ENCODE peak calls at places on chromosomes 6 and 20, in five cellular contexts. O, N, F, W and T are unnamed samples.

GRCh38 chr6:142845624-142846458 is 99.1 kb downstream of the HIVEP2 start:
- DNase-seq in O (peak), N (peak), F (no peak), W (peak), T (peak)

GRCh38 chr6:38193051-38193450 is 373.5 kb downstream of the ZFAND3 start:
- DNase-seq in O (no peak), N (no peak), F (no peak), W (no peak), T (no peak)

GRCh38 chr20:21498646-21499045 is 15.2 kb downstream of the NKX2-2 start:
- DNase-seq in O (no peak), N (no peak), F (no peak), W (no peak), T (no peak)

GRCh38 chr20:43868091-43868490 is 46.6 kb upstream of the TOX2 start:
- DNase-seq in O (no peak), N (no peak), F (no peak), W (no peak), T (no peak)

GRCh38 chr6:63272397-63272796 is 47.4 kb downstream of the LGSN start:
- DNase-seq in O (no peak), N (no peak), F (peak), W (peak), T (peak)

GRCh38 chr6:19303381-19303780 is 533.8 kb upstream of the ID4 start:
- DNase-seq in O (peak), N (no peak), F (no peak), W (no peak), T (no peak)

GRCh38 chr20:23602261-23602660 is 3.5 kb downstream of the CST9 start:
- DNase-seq in O (no peak), N (no peak), F (no peak), W (no peak), T (no peak)

GRCh38 chr6:6379573-6379972 is 59.1 kb upstream of the F13A1 start:
- DNase-seq in O (peak), N (no peak), F (no peak), W (no peak), T (no peak)

GRCh38 chr6:33117826-33118277 is 42.1 kb downstream of the HLA-DPB1 start:
- DNase-seq in O (no peak), N (no peak), F (no peak), W (peak), T (no peak)

GRCh38 chr20:6580486-6580885 is 187.0 kb upstream of the BMP2 start:
- DNase-seq in O (no peak), N (no peak), F (no peak), W (no peak), T (no peak)

GRCh38 chr6:5498579-5498899 is 237.2 kb downstream of the FARS2 start:
- DNase-seq in O (no peak), N (no peak), F (no peak), W (no peak), T (no peak)

GRCh38 chr20:55239269-55239668 is 763.9 kb downstream of the DOK5 start:
- DNase-seq in O (no peak), N (no peak), F (no peak), W (no peak), T (no peak)

GRCh38 chr6:37218501-37218900 is 39.1 kb upstream of the TBC1D22B start:
- DNase-seq in O (no peak), N (no peak), F (no peak), W (no peak), T (no peak)

GRCh38 chr20:44734938-44735337 is 10.7 kb upstream of the KCNK15 start:
- DNase-seq in O (peak), N (peak), F (no peak), W (peak), T (no peak)

GRCh38 chr6:158784505-158784904 is 34.7 kb downstream of the EZR start:
- DNase-seq in O (peak), N (peak), F (no peak), W (no peak), T (no peak)

GRCh38 chr20:3923818-3924217 is 34.6 kb downstream of the PANK2 start:
- DNase-seq in O (peak), N (no peak), F (no peak), W (no peak), T (no peak)

GRCh38 chr20:25643735-25644134 is 19.9 kb upstream of the NANP start:
- DNase-seq in O (no peak), N (no peak), F (no peak), W (no peak), T (no peak)

GRCh38 chr6:44102527-44102926 is 24.7 kb downstream of the MRPL14 start:
- DNase-seq in O (no peak), N (no peak), F (no peak), W (no peak), T (no peak)

GRCh38 chr6:44043036-44043478 is 84.2 kb downstream of the MRPL14 start:
- DNase-seq in O (no peak), N (peak), F (no peak), W (no peak), T (no peak)

GRCh38 chr20:42063176-42063575 is 445.0 kb upstream of the CHD6 start:
- DNase-seq in O (no peak), N (no peak), F (no peak), W (no peak), T (no peak)

GRCh38 chr20:17648782-17649730 is 33.0 kb downstream of the RRBP1 start:
- DNase-seq in O (no peak), N (peak), F (no peak), W (peak), T (no peak)

GRCh38 chr6:21918666-21919065 is 325.1 kb downstream of the SOX4 start:
- DNase-seq in O (no peak), N (no peak), F (no peak), W (no peak), T (no peak)

GRCh38 chr6:147837540-147837939 is 329.1 kb downstream of the SAMD5 start:
- DNase-seq in O (peak), N (no peak), F (no peak), W (no peak), T (no peak)

GRCh38 chr20:43579861-43580793 is 10.6 kb upstream of the IFT52 start:
- DNase-seq in O (no peak), N (no peak), F (no peak), W (no peak), T (no peak)

GRCh38 chr20:23856736-23857135 is 22.8 kb downstream of the CST5 start:
- DNase-seq in O (no peak), N (peak), F (no peak), W (no peak), T (no peak)

GRCh38 chr20:19692685-19693119 is 65.4 kb upstream of the RIN2 start:
- DNase-seq in O (peak), N (peak), F (no peak), W (peak), T (peak)

GRCh38 chr6:169972736-169973135 is 221.3 kb downstream of the ERMARD start:
- DNase-seq in O (no peak), N (no peak), F (no peak), W (no peak), T (no peak)

GRCh38 chr20:62880935-62881661 is 19.5 kb upstream of the TCFL5 start:
- DNase-seq in O (no peak), N (no peak), F (no peak), W (no peak), T (no peak)

GRCh38 chr20:5041433-5041832 is 40.1 kb upstream of the SLC23A2 start:
- DNase-seq in O (peak), N (no peak), F (peak), W (peak), T (no peak)

GRCh38 chr6:7545509-7546369 is 4.3 kb downstream of the DSP start:
- DNase-seq in O (peak), N (no peak), F (no peak), W (no peak), T (no peak)

GRCh38 chr6:161961046-161961445 is 687.2 kb upstream of the AGPAT4 start:
- DNase-seq in O (no peak), N (no peak), F (no peak), W (no peak), T (no peak)

GRCh38 chr20:38307371-38308046 is 3.6 kb downstream of the BPI start:
- DNase-seq in O (peak), N (no peak), F (no peak), W (no peak), T (no peak)

GRCh38 chr20:62880147-62880934 is 18.7 kb upstream of the TCFL5 start:
- DNase-seq in O (no peak), N (no peak), F (no peak), W (no peak), T (no peak)

GRCh38 chr20:30167540-30167939 is 1089.9 kb upstream of the DEFB115 start:
- DNase-seq in O (no peak), N (no peak), F (no peak), W (no peak), T (no peak)

GRCh38 chr6:95519228-95520037 is 57.9 kb upstream of the MANEA start:
- DNase-seq in O (no peak), N (peak), F (no peak), W (no peak), T (no peak)

GRCh38 chr6:139271056-139271455 is 20.7 kb downstream of the TXLNB start:
- DNase-seq in O (peak), N (no peak), F (no peak), W (no peak), T (no peak)

GRCh38 chr6:139265512-139266190 is 26.1 kb downstream of the TXLNB start:
- DNase-seq in O (no peak), N (no peak), F (no peak), W (no peak), T (no peak)

DNA sequence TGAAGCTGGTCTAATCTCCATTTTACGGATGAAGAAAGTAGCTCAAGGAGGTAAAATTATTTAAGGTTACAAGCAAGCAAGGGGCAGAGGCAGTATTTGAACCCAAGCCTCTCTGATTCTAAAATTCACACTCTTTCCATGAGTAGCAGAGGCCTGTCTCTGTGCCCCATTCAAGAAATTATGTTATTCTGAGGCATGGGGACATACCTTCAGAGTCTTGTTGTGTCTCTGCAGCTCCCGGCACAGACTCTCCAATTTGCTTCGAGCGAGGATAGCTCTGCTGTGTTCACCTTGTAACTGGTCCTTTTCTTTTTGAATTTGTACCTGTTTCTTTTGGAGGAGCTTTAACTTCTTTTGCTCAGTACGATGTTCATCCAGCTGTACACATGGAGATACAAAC is 21.5 kb downstream of the TXLNB start:
- DNase-seq in O (no peak), N (no peak), F (no peak), W (no peak), T (no peak)
- TF ChIP-seq EZH2 in O (no peak), N (no peak), F (no peak), W (no peak), T (no peak)

DNA sequence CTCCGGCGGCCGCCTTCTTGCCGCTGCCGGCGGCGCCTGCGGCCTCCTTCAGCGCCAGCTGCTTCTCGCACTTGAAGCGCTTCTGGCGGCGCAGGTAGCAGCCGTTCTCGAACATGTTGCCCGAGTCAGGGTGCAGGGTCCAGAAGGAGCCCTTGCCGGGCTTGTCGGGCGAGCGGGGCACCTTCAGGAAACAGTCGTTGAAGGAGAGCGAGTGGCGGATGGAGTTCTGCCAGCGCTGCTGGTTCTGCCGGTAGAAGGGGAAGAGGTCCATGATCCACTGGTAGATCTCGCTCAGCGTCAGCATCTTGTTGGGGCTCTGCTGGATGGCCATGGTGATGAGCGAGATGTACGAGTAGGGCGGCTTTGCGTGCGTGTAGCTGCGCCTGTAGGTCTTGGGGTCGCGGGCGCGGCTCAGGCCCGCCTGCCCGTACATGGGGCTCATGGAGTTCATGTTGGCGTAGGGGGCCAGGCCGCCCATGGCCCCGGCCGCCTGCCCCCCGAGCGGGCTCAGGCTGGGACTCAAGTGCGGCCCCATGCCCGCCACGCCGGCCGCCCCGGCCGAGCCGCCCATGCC is 1.9 kb downstream of the FOXA2 start:
- DNase-seq in O (no peak), N (no peak), F (no peak), W (peak), T (no peak)
- TF ChIP-seq EZH2 in O (no peak), N (no peak), F (no peak), W (peak), T (no peak)

GRCh38 chr20:35225319-35226125 is 968 bp upstream of the MMP24 start:
- DNase-seq in O (no peak), N (no peak), F (no peak), W (peak), T (no peak)

GRCh38 chr20:35223941-35224340 is 2.5 kb upstream of the MMP24 start:
- DNase-seq in O (no peak), N (no peak), F (no peak), W (no peak), T (no peak)

GRCh38 chr20:35224536-35224935 is 2.0 kb upstream of the MMP24 start:
- DNase-seq in O (no peak), N (no peak), F (no peak), W (no peak), T (no peak)

GRCh38 chr20:35226775-35227681 is 538 bp downstream of the MMP24 start:
- DNase-seq in O (peak), N (peak), F (no peak), W (peak), T (no peak)

GRCh38 chr20:35226126-35226774 is at the start of gene MMP24:
- DNase-seq in O (no peak), N (no peak), F (no peak), W (peak), T (no peak)
- TF ChIP-seq EZH2 in O (no peak), N (peak), F (no peak), W (no peak), T (no peak)

DNA sequence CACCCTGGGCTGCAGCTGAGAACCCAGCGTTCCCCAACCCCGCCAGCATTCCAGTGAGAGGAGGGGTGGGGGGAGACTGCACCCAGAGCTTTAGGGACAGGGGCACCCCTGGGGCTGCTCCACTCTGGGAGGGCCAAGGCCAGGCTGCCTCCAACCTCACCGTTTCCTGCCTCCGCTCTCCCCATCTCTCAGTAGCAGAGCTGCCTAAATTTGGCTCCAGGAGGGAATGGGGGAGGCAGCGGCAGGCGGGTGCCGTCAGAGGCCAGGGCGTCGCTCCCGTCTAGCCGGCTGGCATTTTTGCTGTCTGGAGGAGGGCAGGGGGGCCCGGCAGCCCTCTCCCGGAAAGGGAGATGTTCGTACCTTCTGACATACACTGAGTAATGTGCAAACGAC is 46.6 kb downstream of the NOL4L start:
- DNase-seq in O (no peak), N (peak), F (no peak), W (peak), T (no peak)
- TF ChIP-seq EZH2 in O (no peak), N (no peak), F (no peak), W (no peak), T (no peak)

GRCh38 chr20:13356087-13356486 is 135.0 kb downstream of the ISM1 start:
- DNase-seq in O (no peak), N (no peak), F (no peak), W (no peak), T (no peak)
- TF ChIP-seq EZH2 in O (no peak), N (no peak), F (no peak), W (no peak), T (no peak)

GRCh38 chr6:89518352-89519055 is 85.6 kb downstream of the ANKRD6 start:
- DNase-seq in O (no peak), N (no peak), F (no peak), W (no peak), T (no peak)
- TF ChIP-seq EZH2 in O (no peak), N (no peak), F (no peak), W (no peak), T (no peak)

GRCh38 chr6:168101201-168102092 is 22.4 kb upstream of the FRMD1 start:
- DNase-seq in O (no peak), N (no peak), F (no peak), W (peak), T (no peak)
- TF ChIP-seq EZH2 in O (no peak), N (no peak), F (no peak), W (no peak), T (no peak)

GRCh38 chr6:72621243-72622093 is at the start of gene KCNQ5:
- DNase-seq in O (peak), N (peak), F (no peak), W (peak), T (no peak)
- TF ChIP-seq EZH2 in O (no peak), N (no peak), F (no peak), W (peak), T (no peak)

DNA sequence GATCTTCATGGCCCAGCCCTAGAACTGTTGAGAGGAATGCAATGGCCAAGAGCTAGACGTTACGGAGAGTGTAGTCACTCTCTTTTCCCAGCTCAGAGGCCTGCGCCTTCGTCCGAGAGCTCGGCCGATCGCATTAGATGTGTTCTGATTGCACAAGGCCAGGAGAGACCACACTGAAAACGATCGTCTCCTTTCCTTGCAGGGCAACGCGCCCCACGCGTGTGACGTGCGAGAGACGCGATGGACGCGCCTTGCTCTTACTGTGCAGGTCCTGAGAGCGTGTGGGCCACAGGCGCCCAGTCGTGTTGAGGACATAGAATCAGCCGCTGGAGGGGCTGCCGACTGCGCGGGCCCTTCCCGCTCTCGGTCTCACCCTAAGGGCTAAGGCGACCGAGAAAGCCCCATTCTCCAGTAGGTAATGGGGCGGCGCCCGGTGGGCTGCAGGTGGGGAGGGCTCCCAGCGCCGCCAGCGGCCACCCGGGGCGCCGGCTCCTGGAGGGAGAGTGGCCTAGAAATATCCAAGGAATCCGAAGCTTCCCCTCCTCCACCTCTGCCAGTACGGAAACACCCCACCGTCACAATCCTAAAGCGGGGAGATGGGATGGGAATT is 26.9 kb downstream of the TFAP2B start:
- DNase-seq in O (no peak), N (no peak), F (no peak), W (peak), T (no peak)
- TF ChIP-seq EZH2 in O (no peak), N (no peak), F (no peak), W (peak), T (no peak)